ENCODE peak calls at places on chromosomes 4 and X, in six cellular contexts. V is fibroblast of mammary gland, O is fibroblast of the aortic adventitia, A is neural crest cell, W is heart right ventricle, S is putamen. K is an unnamed sample.

GRCh38 chrX:71542411-71542810 is 9.5 kb downstream of the OGT start:
- DNase-seq in O (peak), A (no peak), V (peak), S (no peak), W (no peak), K (no peak)

GRCh38 chrX:150517303-150517896 is 51.0 kb upstream of the MTM1 start:
- DNase-seq in W (no peak), A (no peak), V (peak), O (peak), S (no peak), K (no peak)

GRCh38 chr4:172666711-172667368 is 501.8 kb upstream of the GALNT7 start:
- DNase-seq in V (no peak), O (peak), A (no peak), S (no peak), W (no peak), K (no peak)

GRCh38 chrX:153885968-153886903 is at the start of gene L1CAM:
- DNase-seq in S (no peak), V (no peak), W (no peak), O (no peak), A (no peak), K (peak)

GRCh38 chrX:2913118-2913517 is 16.0 kb downstream of the ARSD start:
- DNase-seq in A (no peak), O (no peak), W (no peak), S (no peak), V (no peak), K (no peak)

GRCh38 chrX:115719171-115719570 is 158.2 kb downstream of the PLS3 start:
- DNase-seq in W (no peak), O (no peak), A (no peak), V (no peak), S (no peak), K (no peak)

GRCh38 chr4:24730256-24731001 is 64.9 kb upstream of the SOD3 start:
- DNase-seq in V (peak), O (peak), A (no peak), W (peak), S (peak), K (no peak)

GRCh38 chr4:3192188-3192587 is 56.8 kb upstream of the MSANTD1 start:
- DNase-seq in A (no peak), V (no peak), S (no peak), W (no peak), O (no peak), K (no peak)

GRCh38 chr4:932713-933070 is 432 bp downstream of the TMEM175 start:
- DNase-seq in V (no peak), W (no peak), A (no peak), O (no peak), S (no peak), K (peak)

GRCh38 chr4:2792711-2793577 is at the start of gene SH3BP2:
- DNase-seq in S (no peak), O (peak), W (peak), V (no peak), A (peak), K (peak)

GRCh38 chr4:73600917-73601316 is 19.3 kb downstream of the RASSF6 start:
- DNase-seq in V (peak), W (no peak), O (peak), A (no peak), S (no peak), K (no peak)

K was measured in K562.